ENCODE peak calls at places on chromosomes 12 and 14, in eight cellular contexts. L is H7; H is fibroblast of the aortic adventitia; I is left cardiac atrium; F is stimulated activated CD4-positive, alpha-beta T cell treated with anti-CD3 and anti-CD28 coated beads, Interleukin-15, amount 100 ng/mL, for 1 hour; D is HEK293T; A is body of pancreas; B is GM12878. V is an unnamed sample.

GRCh38 chr12:25052191-25053020 is 103.5 kb upstream of the BCAT1 start:
- DNase-seq in H (peak), B (peak), A (no peak), L (no peak), D (no peak), F (peak), I (no peak), V (no peak)

GRCh38 chr12:110548678-110549077 is 34.4 kb downstream of the PPTC7 start:
- DNase-seq in B (no peak), H (no peak), A (no peak), F (no peak), L (no peak), D (no peak), I (no peak), V (no peak)

GRCh38 chr12:92927055-92927435 is 2.0 kb downstream of the EEA1 start:
- DNase-seq in B (peak), D (no peak), F (no peak), L (no peak), A (no peak), I (no peak), H (peak), V (no peak)

GRCh38 chr12:69287556-69287955 is 48.2 kb downstream of the CPSF6 start:
- DNase-seq in I (no peak), D (no peak), L (no peak), B (no peak), F (no peak), A (no peak), H (peak), V (no peak)

GRCh38 chr12:29565727-29566126 is 68.2 kb upstream of the OVCH1 start:
- DNase-seq in B (no peak), F (no peak), D (no peak), H (no peak), A (no peak), I (no peak), L (no peak), V (no peak)

GRCh38 chr12:121038861-121039654 is at the start of gene OASL:
- DNase-seq in B (peak), D (no peak), F (peak), H (peak), L (no peak), I (peak), A (peak), V (peak)

GRCh38 chr14:67240168-67240932 is 885 bp upstream of the PALS1 start:
- DNase-seq in L (peak), F (no peak), A (peak), I (peak), D (peak), H (no peak), B (no peak), V (peak)

GRCh38 chr14:95003099-95003960 is 154.0 kb downstream of the DICER1 start:
- DNase-seq in L (no peak), D (no peak), F (no peak), H (no peak), A (no peak), I (no peak), B (no peak), V (no peak)

GRCh38 chr14:72883963-72884362 is 9.9 kb downstream of the DPF3 start:
- DNase-seq in F (no peak), B (peak), I (no peak), L (no peak), D (no peak), A (no peak), H (peak), V (no peak)

GRCh38 chr12:13007496-13008233 is 7.6 kb upstream of the HEBP1 start:
- DNase-seq in D (no peak), I (no peak), B (no peak), F (no peak), H (no peak), L (no peak), A (no peak), V (no peak)

GRCh38 chr14:99936056-99936455 is 129.2 kb upstream of the EVL start:
- DNase-seq in D (no peak), H (no peak), L (no peak), I (no peak), F (no peak), B (no peak), A (no peak), V (no peak)

V was measured in T-helper 2 cell.